ENCODE peak calls at places on chromosomes 4 and X, in four cellular contexts. G is SK-N-SH, L is cardiac fibroblast, J is stomach. E is an unnamed sample.

GRCh38 chr4:25982962-25983361 is 68.9 kb downstream of the SMIM20 start:
- DNase-seq in G (no peak), L (peak; percentile 22), J (no peak), E (no peak)

GRCh38 chr4:84530449-84530848 is 31.4 kb upstream of the NKX6-1 start:
- DNase-seq in G (no peak), L (peak; percentile 8), J (no peak), E (no peak)

GRCh38 chr4:126697748-126698147 is 935.0 kb upstream of the INTU start:
- DNase-seq in G (no peak), L (peak; percentile 62), J (no peak), E (no peak)

GRCh38 chrX:6685489-6685888 is 150.6 kb upstream of the VCX3A start:
- DNase-seq in G (no peak), L (no peak), J (no peak), E (no peak)

GRCh38 chrX:526295-527224 is 104.0 kb upstream of the SHOX start:
- DNase-seq in G (no peak), L (no peak), J (no peak), E (no peak)

GRCh38 chrX:38275615-38276014 is 51.7 kb downstream of the RPGR start:
- DNase-seq in G (no peak), L (peak; percentile 90), J (no peak), E (no peak)

GRCh38 chr4:89913623-89914022 is 19.0 kb downstream of the MMRN1 start:
- DNase-seq in G (no peak), L (no peak), J (no peak), E (no peak)

GRCh38 chrX:118652717-118653116 is 74.7 kb upstream of the IL13RA1 start:
- DNase-seq in G (no peak), L (peak; percentile 19), J (peak; percentile 46), E (no peak)

GRCh38 chrX:2691543-2692220 is 587 bp downstream of the CD99 start:
- DNase-seq in G (no peak), L (peak; percentile 62), J (peak; percentile 29), E (peak; percentile 56)

GRCh38 chr4:138034871-138035270 is 207.3 kb downstream of the SLC7A11 start:
- DNase-seq in G (no peak), L (peak; percentile 91), J (no peak), E (no peak)

GRCh38 chrX:41377624-41378023 is 43.7 kb downstream of the DDX3X start:
- DNase-seq in G (no peak), L (peak; percentile 9), J (no peak), E (no peak)

GRCh38 chr4:139492429-139492828 is 38.5 kb downstream of the RAB33B start:
- DNase-seq in G (no peak), L (no peak), J (no peak), E (no peak)

GRCh38 chrX:154142386-154142785 is 1.7 kb upstream of the OPN1LW start:
- DNase-seq in G (no peak), L (no peak), J (no peak), E (no peak)

GRCh38 chr4:123843137-123843536 is 446.5 kb downstream of the SPRY1 start:
- DNase-seq in G (no peak), L (no peak), J (no peak), E (no peak)

GRCh38 chr4:174358823-174359222 is 75.1 kb downstream of the CEP44 start:
- DNase-seq in G (no peak), L (peak; percentile 68), J (no peak), E (no peak)

GRCh38 chrX:78527263-78527662 is 131.9 kb downstream of the RTL3 start:
- DNase-seq in G (no peak), L (peak; percentile 74), J (no peak), E (no peak)

GRCh38 chr4:72207196-72207595 is 175.4 kb downstream of the NPFFR2 start:
- DNase-seq in G (no peak), L (no peak), J (no peak), E (no peak)

GRCh38 chr4:113436360-113436759 is 325.2 kb downstream of the CAMK2D start:
- DNase-seq in G (no peak), L (peak; percentile 91), J (no peak), E (no peak)

GRCh38 chr4:101347267-101347556 is at the start of gene PPP3CA:
- DNase-seq in G (peak; percentile 60), L (no peak), J (no peak), E (no peak)

GRCh38 chr4:67575232-67575888 is 16.8 kb downstream of the STAP1 start:
- DNase-seq in G (no peak), L (no peak), J (no peak), E (no peak)

GRCh38 chrX:16552546-16552945 is 97.4 kb upstream of the S100G start:
- DNase-seq in G (no peak), L (peak; percentile 68), J (no peak), E (no peak)

GRCh38 chrX:74259879-74260491 is 44.0 kb upstream of the ZCCHC13 start:
- DNase-seq in G (no peak), L (no peak), J (no peak), E (no peak)

GRCh38 chr4:133379681-133380438 is 230.8 kb downstream of the PCDH10 start:
- DNase-seq in G (no peak), L (no peak), J (no peak), E (no peak)
- H3K4me3 ChIP-seq in G (no peak overlapping the region), L (no peak overlapping the region), J (no peak overlapping the region), E (no peak overlapping the region)

GRCh38 chr4:170716868-170717267 is 627.1 kb upstream of the AADAT start:
- DNase-seq in G (no peak), L (peak; percentile 4), J (no peak), E (no peak)
- TF ChIP-seq CTCF in G (peak; percentile 59), L (no peak), J (no peak), E (no peak)

GRCh38 chr4:42656736-42656985 is 244 bp downstream of the ATP8A1 start:
- DNase-seq in G (no peak), L (no peak), J (no peak), E (no peak)

GRCh38 chr4:42654606-42655005 is 2.3 kb downstream of the ATP8A1 start:
- DNase-seq in G (no peak), L (peak; percentile 70), J (no peak), E (peak; percentile 19)

GRCh38 chr4:42655921-42656735 is 777 bp downstream of the ATP8A1 start:
- DNase-seq in G (peak; percentile 69), L (no peak), J (peak; percentile 56), E (peak; percentile 85)

GRCh38 chr4:42655248-42655647 is 1.7 kb downstream of the ATP8A1 start:
- DNase-seq in G (no peak), L (no peak), J (no peak), E (no peak)

GRCh38 chr4:42653606-42654560 is 3.0 kb downstream of the ATP8A1 start:
- DNase-seq in G (no peak), L (no peak), J (peak; percentile 31), E (no peak)
- H3K4me3 ChIP-seq in G (no peak overlapping the region), L (no peak overlapping the region), J (no peak overlapping the region), E (no peak overlapping the region)

GRCh38 chrX:72128881-72129280 is 2.8 kb downstream of the RTL5 start:
- DNase-seq in G (peak; percentile 49), L (peak; percentile 23), J (no peak), E (peak; percentile 41)
- TF ChIP-seq CTCF in G (peak; percentile 56), L (peak; percentile 56), J (no peak), E (no peak)

GRCh38 chrX:70442224-70442623 is 2.4 kb upstream of the DLG3 start:
- DNase-seq in G (no peak), L (no peak), J (no peak), E (no peak)

GRCh38 chrX:70445876-70446275 is 1.2 kb downstream of the DLG3 start:
- DNase-seq in G (peak; percentile 44), L (no peak), J (no peak), E (no peak)

GRCh38 chrX:70446380-70447350 is 2.0 kb downstream of the DLG3 start:
- DNase-seq in G (no peak), L (no peak), J (no peak), E (no peak)

GRCh38 chrX:70444326-70445196 is at the start of gene DLG3:
- DNase-seq in G (peak; percentile 84), L (peak; percentile 46), J (no peak), E (peak; percentile 69)

GRCh38 chrX:70445197-70445656 is 592 bp downstream of the DLG3 start:
- DNase-seq in G (peak; percentile 47), L (no peak), J (no peak), E (no peak)
- H3K4me3 ChIP-seq in G (peak overlapping the region; percentile 59), L (no peak overlapping the region), J (peak overlapping the region; percentile 27), E (no peak overlapping the region)

GRCh38 chr4:156677136-156677535 is 294.5 kb downstream of the PDGFC start:
- DNase-seq in G (peak; percentile 22), L (peak; percentile 85), J (no peak), E (peak; percentile 9)
- TF ChIP-seq CTCF in G (peak; percentile 58), L (peak; percentile 43), J (no peak), E (no peak)

DNA sequence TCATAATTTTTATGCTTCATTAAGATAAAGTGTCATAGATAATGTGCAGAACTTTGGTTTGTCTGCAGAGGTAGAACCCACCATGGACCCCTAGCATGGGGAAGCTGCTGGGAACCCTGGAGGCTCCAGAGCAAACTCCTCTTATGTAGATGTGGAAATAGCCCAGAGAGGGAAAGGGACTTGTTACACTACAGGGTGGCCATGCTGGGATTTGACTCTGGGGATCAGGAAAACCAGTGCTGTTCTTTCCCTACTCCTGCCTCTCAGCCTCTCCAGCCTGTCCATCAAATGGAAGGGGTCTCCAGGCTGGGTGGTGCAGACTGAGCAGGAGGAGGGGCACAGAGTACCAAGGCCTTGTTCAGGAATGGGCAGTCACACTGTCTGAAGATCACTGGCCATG is 54.2 kb downstream of the MSX1 start:
- DNase-seq in G (no peak), L (no peak), J (no peak), E (no peak)
- H3K4me3 ChIP-seq in G (no peak overlapping the region), L (no peak overlapping the region), J (no peak overlapping the region), E (no peak overlapping the region)

GRCh38 chr4:6681191-6681590 is 12.5 kb upstream of the S100P start:
- DNase-seq in G (no peak), L (no peak), J (no peak), E (no peak)
- TF ChIP-seq CTCF in G (peak; percentile 8), L (peak; percentile 27), J (no peak), E (no peak)